ENCODE peak calls at places on chromosomes 5 and 9, in eight cellular contexts. Y, Z, R, J, S, W, D and G are unnamed samples.
A peak's percentile ranks its signal among the peaks of the same experiment; 100 is the strongest.

GRCh38 chr9:86485359-86485758 is 131.1 kb upstream of the TUT7 start:
- DNase-seq in Y (no peak), Z (no peak), R (peak; percentile 32), J (no peak), S (no peak), W (peak; percentile 12), D (no peak), G (no peak)

GRCh38 chr5:31442253-31442820 is 89.6 kb downstream of the DROSHA start:
- DNase-seq in Y (no peak), Z (no peak), R (no peak), J (no peak), S (no peak), W (peak; percentile 6), D (no peak), G (no peak)

GRCh38 chr5:55638455-55638854 is 73.7 kb downstream of the SLC38A9 start:
- DNase-seq in Y (no peak), Z (no peak), R (no peak), J (no peak), S (no peak), W (no peak), D (no peak), G (no peak)

GRCh38 chr5:133314086-133314485 is 262.3 kb downstream of the HSPA4 start:
- DNase-seq in Y (no peak), Z (no peak), R (no peak), J (no peak), S (no peak), W (no peak), D (no peak), G (no peak)

GRCh38 chr5:159826351-159827222 is 89.7 kb upstream of the ADRA1B start:
- DNase-seq in Y (no peak), Z (no peak), R (no peak), J (peak; percentile 59), S (no peak), W (peak; percentile 56), D (no peak), G (no peak)

GRCh38 chr5:146703499-146703898 is 175.1 kb downstream of the PPP2R2B start:
- DNase-seq in Y (no peak), Z (no peak), R (no peak), J (no peak), S (no peak), W (no peak), D (no peak), G (no peak)

GRCh38 chr5:149130932-149131273 is 10.4 kb upstream of the ABLIM3 start:
- DNase-seq in Y (no peak), Z (no peak), R (no peak), J (no peak), S (no peak), W (no peak), D (no peak), G (no peak)

GRCh38 chr9:128246471-128246870 is 29.3 kb downstream of the GOLGA2 start:
- DNase-seq in Y (no peak), Z (no peak), R (no peak), J (no peak), S (no peak), W (no peak), D (no peak), G (no peak)

GRCh38 chr5:55538621-55539020 is 3.9 kb upstream of the PLPP1 start:
- DNase-seq in Y (peak; percentile 32), Z (no peak), R (no peak), J (no peak), S (no peak), W (no peak), D (no peak), G (no peak)

GRCh38 chr5:67610191-67610912 is 413.8 kb upstream of the CD180 start:
- DNase-seq in Y (no peak), Z (no peak), R (no peak), J (no peak), S (no peak), W (no peak), D (no peak), G (no peak)

GRCh38 chr5:10251409-10251808 is 1.3 kb downstream of the CCT5 start:
- DNase-seq in Y (no peak), Z (no peak), R (no peak), J (no peak), S (no peak), W (no peak), D (no peak), G (no peak)

GRCh38 chr5:161261693-161262323 is 284.7 kb downstream of the GABRB2 start:
- DNase-seq in Y (no peak), Z (no peak), R (no peak), J (no peak), S (no peak), W (no peak), D (no peak), G (no peak)

GRCh38 chr5:83029-83428 is 8.9 kb upstream of the PLEKHG4B start:
- DNase-seq in Y (no peak), Z (no peak), R (no peak), J (no peak), S (no peak), W (no peak), D (no peak), G (no peak)

GRCh38 chr9:106111039-106111740 is 416.8 kb downstream of the TMEM38B start:
- DNase-seq in Y (no peak), Z (no peak), R (no peak), J (no peak), S (peak; percentile 27), W (no peak), D (no peak), G (no peak)

GRCh38 chr5:54311178-54311811 is 922 bp upstream of the ARL15 start:
- DNase-seq in Y (no peak), Z (no peak), R (no peak), J (peak; percentile 22), S (no peak), W (no peak), D (no peak), G (no peak)

GRCh38 chr9:846852-847251 is 5.4 kb downstream of the DMRT1 start:
- DNase-seq in Y (no peak), Z (no peak), R (no peak), J (no peak), S (no peak), W (no peak), D (no peak), G (no peak)

GRCh38 chr9:133727277-133727875 is 10.8 kb downstream of the SARDH start:
- DNase-seq in Y (no peak), Z (no peak), R (peak; percentile 6), J (no peak), S (no peak), W (no peak), D (no peak), G (no peak)

GRCh38 chr5:172714491-172715420 is 56.2 kb downstream of the DUSP1 start:
- DNase-seq in Y (peak; percentile 56), Z (peak; percentile 59), R (peak; percentile 82), J (peak; percentile 48), S (peak; percentile 23), W (peak; percentile 72), D (peak; percentile 50), G (peak; percentile 59)

GRCh38 chr5:186091-187041 is 4.9 kb upstream of the LRRC14B start:
- DNase-seq in Y (no peak), Z (no peak), R (no peak), J (no peak), S (no peak), W (no peak), D (no peak), G (no peak)

GRCh38 chr5:169636477-169637084 is 494 bp upstream of the DOCK2 start:
- DNase-seq in Y (no peak), Z (no peak), R (no peak), J (no peak), S (no peak), W (no peak), D (no peak), G (no peak)

GRCh38 chr5:123429993-123430392 is 6.8 kb upstream of the CEP120 start:
- DNase-seq in Y (no peak), Z (no peak), R (peak; percentile 21), J (peak; percentile 75), S (no peak), W (peak; percentile 63), D (no peak), G (no peak)

GRCh38 chr9:4750021-4750673 is 9.1 kb upstream of the AK3 start:
- DNase-seq in Y (no peak), Z (no peak), R (no peak), J (no peak), S (peak; percentile 5), W (peak; percentile 59), D (no peak), G (no peak)

GRCh38 chr5:96816430-96816939 is 8.7 kb upstream of the ERAP1 start:
- DNase-seq in Y (no peak), Z (peak; percentile 14), R (peak; percentile 51), J (no peak), S (no peak), W (no peak), D (no peak), G (no peak)

GRCh38 chr9:17531642-17532254 is 47.1 kb upstream of the SH3GL2 start:
- DNase-seq in Y (peak; percentile 12), Z (no peak), R (peak; percentile 47), J (peak; percentile 28), S (peak; percentile 32), W (peak; percentile 41), D (no peak), G (no peak)

GRCh38 chr5:82820958-82821880 is 256.0 kb downstream of the TMEM167A start:
- DNase-seq in Y (peak; percentile 26), Z (no peak), R (no peak), J (no peak), S (no peak), W (no peak), D (no peak), G (no peak)

GRCh38 chr5:7871560-7872113 is 2.7 kb downstream of the MTRR start:
- DNase-seq in Y (no peak), Z (no peak), R (no peak), J (no peak), S (no peak), W (no peak), D (no peak), G (no peak)

GRCh38 chr9:115498338-115498737 is 380.4 kb upstream of the TNC start:
- DNase-seq in Y (no peak), Z (no peak), R (no peak), J (no peak), S (no peak), W (no peak), D (no peak), G (no peak)

GRCh38 chr5:157108961-157109360 is at the start of gene HAVCR2:
- DNase-seq in Y (peak; percentile 30), Z (peak; percentile 9), R (peak; percentile 68), J (no peak), S (no peak), W (no peak), D (no peak), G (no peak)

GRCh38 chr5:153569036-153569435 is 78.6 kb downstream of the GRIA1 start:
- DNase-seq in Y (no peak), Z (no peak), R (no peak), J (no peak), S (no peak), W (peak; percentile 16), D (no peak), G (no peak)